ENCODE peak calls at places on chromosomes 6 and 20, in eight cellular contexts. N, M, G, O, R, L, F and S are unnamed samples.

GRCh38 chr20:56380375-56380774 is 11.6 kb downstream of the AURKA start:
- DNase-seq in N (no peak), M (no peak), G (peak), O (no peak), R (no peak), L (no peak), F (no peak), S (peak)

GRCh38 chr6:158718431-158719126 is 68.7 kb downstream of the SYTL3 start:
- DNase-seq in N (no peak), M (no peak), G (no peak), O (no peak), R (no peak), L (peak), F (no peak), S (peak)

GRCh38 chr6:70503813-70504465 is 62.8 kb upstream of the SDHAF4 start:
- DNase-seq in N (no peak), M (no peak), G (no peak), O (no peak), R (no peak), L (no peak), F (no peak), S (no peak)

GRCh38 chr6:13908955-13909381 is 15.8 kb upstream of the RNF182 start:
- DNase-seq in N (peak), M (peak), G (peak), O (peak), R (no peak), L (peak), F (peak), S (peak)

GRCh38 chr20:19313342-19314069 is 101.1 kb downstream of the SLC24A3 start:
- DNase-seq in N (no peak), M (no peak), G (no peak), O (no peak), R (no peak), L (no peak), F (no peak), S (no peak)

GRCh38 chr20:64279826-64280459 is 24.4 kb downstream of the PCMTD2 start:
- DNase-seq in N (no peak), M (no peak), G (no peak), O (no peak), R (no peak), L (no peak), F (no peak), S (no peak)

GRCh38 chr6:139940741-139941712 is 566.6 kb upstream of the CITED2 start:
- DNase-seq in N (no peak), M (no peak), G (no peak), O (no peak), R (no peak), L (no peak), F (no peak), S (no peak)

GRCh38 chr20:59933849-59934585 is 580 bp upstream of the SYCP2 start:
- DNase-seq in N (peak), M (peak), G (no peak), O (peak), R (peak), L (peak), F (peak), S (peak)